ENCODE peak calls at places on chromosomes 3 and 15, in five cellular contexts. One of them, this sample, is unnamed.

GRCh38 chr3:30643763-30644462 is 37.5 kb downstream of the TGFBR2 start:
- DNase-seq in testis: no peak
- DNase-seq in psoas muscle: no peak
- DNase-seq in K562: no peak
- DNase-seq in endothelial cell of umbilical vein: no peak
- DNase-seq in this sample: no peak

GRCh38 chr3:12175137-12175593 is 16.5 kb upstream of the TIMP4 start:
- DNase-seq in endothelial cell of umbilical vein: no peak
- DNase-seq in psoas muscle: no peak
- DNase-seq in testis: no peak
- DNase-seq in K562: no peak
- DNase-seq in this sample: no peak

GRCh38 chr3:132255041-132255745 is 62.0 kb upstream of the ACP3 start:
- DNase-seq in K562: no peak
- DNase-seq in psoas muscle: no peak
- DNase-seq in endothelial cell of umbilical vein: no peak
- DNase-seq in testis: no peak
- DNase-seq in this sample: no peak

GRCh38 chr15:23857028-23857641 is 170.0 kb upstream of the NDN start:
- DNase-seq in testis: peak; percentile 83
- DNase-seq in psoas muscle: no peak
- DNase-seq in endothelial cell of umbilical vein: peak; percentile 1
- DNase-seq in K562: peak; percentile 52
- DNase-seq in this sample: no peak

GRCh38 chr3:72976182-72976825 is 20.3 kb upstream of the PPP4R2 start:
- DNase-seq in testis: no peak
- DNase-seq in K562: no peak
- DNase-seq in endothelial cell of umbilical vein: no peak
- DNase-seq in psoas muscle: no peak
- DNase-seq in this sample: no peak

GRCh38 chr15:90087454-90088154 is 14.7 kb downstream of the IDH2 start:
- DNase-seq in testis: peak; percentile 83
- DNase-seq in K562: peak; percentile 17
- DNase-seq in psoas muscle: peak; percentile 54
- DNase-seq in endothelial cell of umbilical vein: peak; percentile 32
- DNase-seq in this sample: no peak

GRCh38 chr3:158785972-158786371 is 15.9 kb upstream of the MFSD1 start:
- DNase-seq in endothelial cell of umbilical vein: no peak
- DNase-seq in testis: no peak
- DNase-seq in K562: no peak
- DNase-seq in psoas muscle: no peak
- DNase-seq in this sample: no peak

GRCh38 chr3:187967982-187968381 is 186.0 kb upstream of the LPP start:
- DNase-seq in psoas muscle: no peak
- DNase-seq in K562: no peak
- DNase-seq in endothelial cell of umbilical vein: no peak
- DNase-seq in testis: no peak
- DNase-seq in this sample: no peak

GRCh38 chr3:43706342-43706741 is 15.6 kb downstream of the ABHD5 start:
- DNase-seq in testis: no peak
- DNase-seq in K562: no peak
- DNase-seq in endothelial cell of umbilical vein: no peak
- DNase-seq in psoas muscle: no peak
- DNase-seq in this sample: no peak

GRCh38 chr3:191425322-191425734 is 35.6 kb upstream of the PYDC2 start:
- DNase-seq in K562: peak; percentile 85
- DNase-seq in endothelial cell of umbilical vein: no peak
- DNase-seq in psoas muscle: no peak
- DNase-seq in testis: peak; percentile 37
- DNase-seq in this sample: peak; percentile 53

GRCh38 chr3:149438981-149439380 is 35.5 kb upstream of the TM4SF4 start:
- DNase-seq in testis: no peak
- DNase-seq in endothelial cell of umbilical vein: no peak
- DNase-seq in psoas muscle: no peak
- DNase-seq in K562: no peak
- DNase-seq in this sample: no peak

GRCh38 chr3:51375571-51375970 is 9.5 kb upstream of the MANF start:
- DNase-seq in psoas muscle: no peak
- DNase-seq in endothelial cell of umbilical vein: no peak
- DNase-seq in testis: no peak
- DNase-seq in K562: no peak
- DNase-seq in this sample: no peak

GRCh38 chr15:69546182-69546581 is 93.6 kb downstream of the RPLP1 start:
- DNase-seq in psoas muscle: no peak
- DNase-seq in testis: no peak
- DNase-seq in K562: no peak
- DNase-seq in endothelial cell of umbilical vein: no peak
- DNase-seq in this sample: no peak

GRCh38 chr3:94928921-94929320 is 866.1 kb downstream of the NSUN3 start:
- DNase-seq in endothelial cell of umbilical vein: no peak
- DNase-seq in K562: peak; percentile 44
- DNase-seq in psoas muscle: no peak
- DNase-seq in testis: no peak
- DNase-seq in this sample: peak; percentile 35

GRCh38 chr3:42066516-42067181 is 24.5 kb upstream of the TRAK1 start:
- DNase-seq in endothelial cell of umbilical vein: peak; percentile 91
- DNase-seq in testis: no peak
- DNase-seq in K562: no peak
- DNase-seq in psoas muscle: no peak
- DNase-seq in this sample: no peak

GRCh38 chr15:56353119-56353518 is 12.1 kb upstream of the TEX9 start:
- DNase-seq in testis: no peak
- DNase-seq in psoas muscle: no peak
- DNase-seq in endothelial cell of umbilical vein: no peak
- DNase-seq in K562: no peak
- DNase-seq in this sample: no peak

GRCh38 chr3:24270744-24271143 is 223.9 kb downstream of the THRB start:
- DNase-seq in K562: no peak
- DNase-seq in endothelial cell of umbilical vein: no peak
- DNase-seq in testis: no peak
- DNase-seq in psoas muscle: no peak
- DNase-seq in this sample: no peak

GRCh38 chr3:149555941-149556340 is 81.4 kb downstream of the TM4SF4 start:
- DNase-seq in K562: no peak
- DNase-seq in testis: no peak
- DNase-seq in psoas muscle: peak; percentile 57
- DNase-seq in endothelial cell of umbilical vein: no peak
- DNase-seq in this sample: no peak

GRCh38 chr15:101188517-101189340 is 63.1 kb downstream of the CHSY1 start:
- DNase-seq in psoas muscle: no peak
- DNase-seq in K562: no peak
- DNase-seq in testis: peak; percentile 76
- DNase-seq in endothelial cell of umbilical vein: peak; percentile 71
- DNase-seq in this sample: no peak

GRCh38 chr3:28173831-28174230 is 67.6 kb upstream of the CMC1 start:
- DNase-seq in testis: no peak
- DNase-seq in endothelial cell of umbilical vein: no peak
- DNase-seq in psoas muscle: no peak
- DNase-seq in K562: no peak
- DNase-seq in this sample: no peak

GRCh38 chr3:61908344-61908743 is 347.0 kb downstream of the PTPRG start:
- DNase-seq in endothelial cell of umbilical vein: no peak
- DNase-seq in testis: no peak
- DNase-seq in psoas muscle: no peak
- DNase-seq in K562: no peak
- DNase-seq in this sample: no peak

GRCh38 chr15:47711654-47712053 is 5.7 kb upstream of the SEMA6D start:
- DNase-seq in psoas muscle: no peak
- DNase-seq in endothelial cell of umbilical vein: peak; percentile 26
- DNase-seq in K562: peak; percentile 2
- DNase-seq in testis: no peak
- DNase-seq in this sample: no peak

GRCh38 chr3:105362021-105362665 is 4.6 kb upstream of the ALCAM start:
- DNase-seq in testis: no peak
- DNase-seq in psoas muscle: no peak
- DNase-seq in K562: no peak
- DNase-seq in endothelial cell of umbilical vein: peak; percentile 83
- DNase-seq in this sample: no peak

GRCh38 chr15:78033864-78034263 is 43.6 kb downstream of the TBC1D2B start:
- DNase-seq in psoas muscle: no peak
- DNase-seq in K562: no peak
- DNase-seq in testis: no peak
- DNase-seq in endothelial cell of umbilical vein: peak; percentile 63
- DNase-seq in this sample: no peak

GRCh38 chr15:90774731-90775521 is 57.8 kb downstream of the BLM start:
- DNase-seq in K562: no peak
- DNase-seq in endothelial cell of umbilical vein: peak; percentile 26
- DNase-seq in testis: no peak
- DNase-seq in psoas muscle: no peak
- DNase-seq in this sample: peak; percentile 17

GRCh38 chr3:111315911-111316310 is 226.1 kb upstream of the CD96 start:
- DNase-seq in K562: no peak
- DNase-seq in psoas muscle: no peak
- DNase-seq in testis: no peak
- DNase-seq in endothelial cell of umbilical vein: no peak
- DNase-seq in this sample: no peak

GRCh38 chr15:29567336-29567735 is 254.9 kb downstream of the TJP1 start:
- DNase-seq in K562: no peak
- DNase-seq in psoas muscle: no peak
- DNase-seq in testis: no peak
- DNase-seq in endothelial cell of umbilical vein: no peak
- DNase-seq in this sample: no peak

GRCh38 chr3:150094150-150094932 is 123.6 kb upstream of the PFN2 start:
- DNase-seq in testis: no peak
- DNase-seq in endothelial cell of umbilical vein: no peak
- DNase-seq in K562: no peak
- DNase-seq in psoas muscle: peak; percentile 91
- DNase-seq in this sample: no peak

GRCh38 chr15:66809664-66810063 is 107.6 kb downstream of the SMAD6 start:
- DNase-seq in psoas muscle: no peak
- DNase-seq in endothelial cell of umbilical vein: no peak
- DNase-seq in K562: no peak
- DNase-seq in testis: no peak
- DNase-seq in this sample: no peak

GRCh38 chr3:195877767-195878423 is 30.5 kb downstream of the TNK2 start:
- DNase-seq in endothelial cell of umbilical vein: no peak
- DNase-seq in K562: no peak
- DNase-seq in testis: no peak
- DNase-seq in psoas muscle: peak; percentile 44
- DNase-seq in this sample: no peak

GRCh38 chr3:51389423-51390183 is 1.5 kb upstream of the RBM15B start:
- DNase-seq in psoas muscle: peak; percentile 65
- DNase-seq in K562: peak; percentile 68
- DNase-seq in testis: peak; percentile 75
- DNase-seq in endothelial cell of umbilical vein: peak; percentile 53
- DNase-seq in this sample: peak; percentile 10

GRCh38 chr15:56923174-56923579 is 4.7 kb downstream of the TCF12 start:
- DNase-seq in endothelial cell of umbilical vein: peak; percentile 36
- DNase-seq in K562: peak; percentile 27
- DNase-seq in psoas muscle: no peak
- DNase-seq in testis: no peak
- DNase-seq in this sample: no peak

GRCh38 chr15:33968224-33968623 is at the start of gene CHRM5:
- DNase-seq in testis: no peak
- DNase-seq in K562: no peak
- DNase-seq in psoas muscle: no peak
- DNase-seq in endothelial cell of umbilical vein: peak; percentile 6
- DNase-seq in this sample: no peak

GRCh38 chr3:183529717-183530116 is 25.8 kb downstream of the KLHL6 start:
- DNase-seq in K562: no peak
- DNase-seq in testis: no peak
- DNase-seq in endothelial cell of umbilical vein: no peak
- DNase-seq in psoas muscle: no peak
- DNase-seq in this sample: no peak
- H3K4me1 ChIP-seq in K562: peaks cover 9% of the 10 kb centered on the region
- H3K4me1 ChIP-seq in testis: no peaks in the 10 kb centered on the region
- H3K4me1 ChIP-seq in endothelial cell of umbilical vein: peaks cover 34% of the 10 kb centered on the region
- H3K4me1 ChIP-seq in psoas muscle: no peaks in the 10 kb centered on the region
- H3K4me1 ChIP-seq in this sample: no peaks in the 10 kb centered on the region

DNA sequence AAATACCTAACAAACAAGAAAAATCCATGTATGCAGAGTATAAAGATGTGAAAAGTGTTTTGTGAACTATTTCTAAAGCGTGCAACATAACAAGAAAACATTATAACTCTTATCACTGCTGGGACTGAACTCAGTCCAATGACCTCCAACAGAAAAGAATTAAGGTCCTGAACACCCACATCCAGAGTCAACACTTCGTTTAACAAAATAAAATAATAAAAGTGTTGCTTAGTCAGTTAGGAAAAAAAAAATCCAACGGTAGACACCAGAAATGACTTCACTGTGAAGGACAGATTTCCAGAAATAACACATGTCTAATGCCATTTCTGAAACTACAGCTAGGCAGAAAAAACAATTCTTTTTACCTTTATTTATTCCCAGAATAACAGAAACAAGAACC is 28.0 kb downstream of the MB21D2 start:
- DNase-seq in testis: no peak
- DNase-seq in psoas muscle: no peak
- DNase-seq in endothelial cell of umbilical vein: peak; percentile 85
- DNase-seq in K562: no peak
- DNase-seq in this sample: no peak
- H3K4me1 ChIP-seq in testis: peaks cover 10% of the 10 kb centered on the region
- H3K4me1 ChIP-seq in psoas muscle: no peaks in the 10 kb centered on the region
- H3K4me1 ChIP-seq in endothelial cell of umbilical vein: peaks cover 60% of the 10 kb centered on the region
- H3K4me1 ChIP-seq in K562: no peaks in the 10 kb centered on the region
- H3K4me1 ChIP-seq in this sample: peaks cover 87% of the 10 kb centered on the region

GRCh38 chr3:65563844-65564243 is 474.9 kb downstream of the MAGI1 start:
- DNase-seq in K562: no peak
- DNase-seq in endothelial cell of umbilical vein: no peak
- DNase-seq in testis: no peak
- DNase-seq in psoas muscle: no peak
- DNase-seq in this sample: no peak
- H3K4me1 ChIP-seq in K562: peaks cover 7% of the 10 kb centered on the region
- H3K4me1 ChIP-seq in endothelial cell of umbilical vein: no peaks in the 10 kb centered on the region
- H3K4me1 ChIP-seq in testis: no peaks in the 10 kb centered on the region
- H3K4me1 ChIP-seq in psoas muscle: peaks cover 21% of the 10 kb centered on the region
- H3K4me1 ChIP-seq in this sample: no peaks in the 10 kb centered on the region

GRCh38 chr3:154022603-154023002 is 98.6 kb upstream of the ARHGEF26 start:
- DNase-seq in endothelial cell of umbilical vein: no peak
- DNase-seq in psoas muscle: no peak
- DNase-seq in testis: no peak
- DNase-seq in K562: no peak
- DNase-seq in this sample: no peak
- H3K4me1 ChIP-seq in endothelial cell of umbilical vein: no peaks in the 10 kb centered on the region
- H3K4me1 ChIP-seq in psoas muscle: no peaks in the 10 kb centered on the region
- H3K4me1 ChIP-seq in testis: no peaks in the 10 kb centered on the region
- H3K4me1 ChIP-seq in K562: no peaks in the 10 kb centered on the region
- H3K4me1 ChIP-seq in this sample: no peaks in the 10 kb centered on the region

DNA sequence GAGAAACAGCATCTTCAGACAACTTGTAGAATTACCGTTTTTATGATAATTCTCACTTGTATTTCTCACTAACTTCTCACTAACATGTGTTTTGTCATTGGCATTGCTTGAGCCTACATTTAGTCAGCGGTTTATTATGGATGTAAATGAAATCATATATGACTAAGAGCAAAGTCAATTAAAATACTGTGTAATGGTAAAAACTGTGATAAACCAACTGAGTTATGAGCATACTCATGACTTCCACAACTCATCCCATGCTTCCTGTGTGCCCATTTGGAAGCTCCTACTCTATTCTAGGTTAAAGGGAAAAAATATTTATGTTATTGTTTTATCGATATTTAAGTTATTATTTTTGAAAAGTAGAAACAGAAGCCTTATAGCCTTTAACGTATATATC is 12.8 kb downstream of the PXK start:
- DNase-seq in endothelial cell of umbilical vein: no peak
- DNase-seq in psoas muscle: no peak
- DNase-seq in testis: no peak
- DNase-seq in K562: no peak
- DNase-seq in this sample: no peak
- H3K4me1 ChIP-seq in endothelial cell of umbilical vein: no peaks in the 10 kb centered on the region
- H3K4me1 ChIP-seq in psoas muscle: peaks cover 2% of the 10 kb centered on the region
- H3K4me1 ChIP-seq in testis: no peaks in the 10 kb centered on the region
- H3K4me1 ChIP-seq in K562: no peaks in the 10 kb centered on the region
- H3K4me1 ChIP-seq in this sample: no peaks in the 10 kb centered on the region